ENCODE peak calls at places on chromosomes 12 and 14, in seven cellular contexts. Z is thoracic aorta, A is fibroblast of lung, R is dorsolateral prefrontal cortex, U is AG04449, Q is IMR-90, J is adrenal gland. G is an unnamed sample.

GRCh38 chr12:124301084-124301654 is 6.3 kb downstream of the RFLNA start:
- DNase-seq in Z (no peak), A (no peak), R (no peak), U (no peak), Q (no peak), J (no peak), G (no peak)

GRCh38 chr12:62210422-62210821 is 49.8 kb upstream of the USP15 start:
- DNase-seq in Z (no peak), A (peak), R (peak), U (no peak), Q (peak), J (peak), G (peak)

GRCh38 chr14:104974146-104974541 is 4.0 kb downstream of the AHNAK2 start:
- DNase-seq in Z (no peak), A (no peak), R (no peak), U (no peak), Q (no peak), J (no peak), G (no peak)

GRCh38 chr12:76652402-76652801 is 92.8 kb upstream of the OSBPL8 start:
- DNase-seq in Z (no peak), A (no peak), R (no peak), U (no peak), Q (no peak), J (no peak), G (no peak)

GRCh38 chr14:92122761-92123160 is 992 bp downstream of the CPSF2 start:
- DNase-seq in Z (no peak), A (peak), R (no peak), U (no peak), Q (no peak), J (no peak), G (peak)

GRCh38 chr14:54252072-54252730 is 144.6 kb upstream of the CDKN3 start:
- DNase-seq in Z (no peak), A (peak), R (no peak), U (peak), Q (peak), J (no peak), G (peak)

GRCh38 chr12:80860206-80860605 is 77.5 kb downstream of the LIN7A start:
- DNase-seq in Z (no peak), A (no peak), R (no peak), U (no peak), Q (no peak), J (no peak), G (no peak)

GRCh38 chr12:96892104-96892503 is 15.0 kb upstream of the NEDD1 start:
- DNase-seq in Z (no peak), A (no peak), R (no peak), U (no peak), Q (no peak), J (no peak), G (no peak)

GRCh38 chr12:123858176-123858575 is 96.1 kb downstream of the DNAH10 start:
- DNase-seq in Z (no peak), A (no peak), R (no peak), U (no peak), Q (no peak), J (no peak), G (no peak)

GRCh38 chr14:91873476-91874265 is 6.3 kb upstream of the TC2N start:
- DNase-seq in Z (no peak), A (peak), R (no peak), U (no peak), Q (peak), J (no peak), G (no peak)

GRCh38 chr14:21965042-21965441 is 291.4 kb upstream of the OR4E1 start:
- DNase-seq in Z (no peak), A (no peak), R (no peak), U (no peak), Q (no peak), J (no peak), G (no peak)

GRCh38 chr14:104090071-104090748 is 4.7 kb downstream of the ASPG start:
- DNase-seq in Z (no peak), A (no peak), R (no peak), U (no peak), Q (no peak), J (no peak), G (no peak)

GRCh38 chr12:120466560-120467315 is 2.8 kb downstream of the SRSF9 start:
- DNase-seq in Z (no peak), A (peak), R (peak), U (no peak), Q (peak), J (peak), G (peak)

GRCh38 chr14:76639606-76640272 is 121.5 kb upstream of the VASH1 start:
- DNase-seq in Z (no peak), A (no peak), R (no peak), U (no peak), Q (no peak), J (no peak), G (no peak)

GRCh38 chr14:105195051-105195450 is 13.9 kb upstream of the NUDT14 start:
- DNase-seq in Z (no peak), A (no peak), R (no peak), U (no peak), Q (no peak), J (no peak), G (no peak)

GRCh38 chr14:68792022-68792829 is 641 bp downstream of the ZFP36L1 start:
- DNase-seq in Z (no peak), A (no peak), R (no peak), U (no peak), Q (no peak), J (peak), G (no peak)

GRCh38 chr14:61599959-61600358 is 95.4 kb upstream of the HIF1A start:
- DNase-seq in Z (no peak), A (no peak), R (no peak), U (no peak), Q (no peak), J (no peak), G (no peak)

GRCh38 chr14:61603736-61604135 is 91.6 kb upstream of the HIF1A start:
- DNase-seq in Z (no peak), A (no peak), R (no peak), U (no peak), Q (peak), J (no peak), G (no peak)

GRCh38 chr14:61602733-61603077 is 92.6 kb upstream of the HIF1A start:
- DNase-seq in Z (no peak), A (peak), R (no peak), U (no peak), Q (no peak), J (no peak), G (no peak)

GRCh38 chr14:61598980-61599379 is 96.3 kb upstream of the HIF1A start:
- DNase-seq in Z (no peak), A (no peak), R (no peak), U (no peak), Q (no peak), J (peak), G (no peak)

DNA sequence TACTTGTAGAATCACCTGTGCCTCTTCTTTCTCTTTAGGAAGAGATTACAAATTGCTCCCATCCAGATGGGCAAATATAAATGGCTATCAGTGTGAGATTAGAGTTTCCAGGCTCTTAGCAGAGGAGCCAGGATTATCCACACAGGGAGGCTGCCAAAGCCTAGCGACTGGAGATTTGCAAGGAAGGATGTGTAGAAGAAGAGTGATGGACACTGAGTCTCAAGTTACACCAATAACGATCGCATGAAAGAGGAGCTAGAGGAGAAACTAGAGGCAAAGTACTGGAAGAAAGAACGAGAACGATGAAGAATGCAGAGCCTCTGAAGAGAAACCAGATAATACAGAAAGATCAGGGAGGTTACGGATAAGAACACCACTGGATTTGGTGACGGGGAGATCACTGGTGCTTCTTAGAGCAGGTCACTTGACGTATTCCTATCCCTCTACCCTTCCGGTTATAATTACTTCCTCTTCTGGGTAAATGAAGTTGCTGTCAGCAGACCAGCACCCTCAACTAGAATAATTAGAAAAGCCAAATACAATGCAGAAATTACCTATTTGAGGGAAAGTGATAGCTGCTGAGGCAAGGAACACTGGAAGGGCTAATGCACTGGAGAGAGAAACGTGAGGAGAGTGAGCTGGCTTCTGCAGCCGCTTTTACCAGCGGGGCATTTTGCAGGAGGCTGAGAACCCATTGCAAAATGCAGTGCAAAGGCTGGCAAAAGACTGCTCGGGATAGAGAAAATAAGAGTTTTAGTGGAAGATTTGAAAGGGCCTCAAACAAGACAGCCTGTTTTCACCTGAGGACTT is 93.2 kb upstream of the HIF1A start:
- DNase-seq in Z (no peak), A (no peak), R (no peak), U (no peak), Q (no peak), J (no peak), G (no peak)
- H3K4me3 ChIP-seq in Z (no peak), A (no peak), R (no peak), U (no peak), Q (no peak), J (no peak), G (no peak)

GRCh38 chr12:31897791-31898503 is 61.3 kb upstream of the RESF1 start:
- DNase-seq in Z (no peak), A (peak), R (no peak), U (no peak), Q (no peak), J (peak), G (no peak)
- H3K4me3 ChIP-seq in Z (no peak), A (no peak), R (no peak), U (no peak), Q (no peak), J (no peak), G (no peak)

GRCh38 chr12:113465808-113466769 is 5.6 kb downstream of the LHX5 start:
- DNase-seq in Z (no peak), A (no peak), R (no peak), U (no peak), Q (no peak), J (no peak), G (no peak)

GRCh38 chr12:113466770-113467153 is 4.9 kb downstream of the LHX5 start:
- DNase-seq in Z (no peak), A (no peak), R (no peak), U (no peak), Q (no peak), J (no peak), G (no peak)

GRCh38 chr12:113462880-113463745 is 8.6 kb downstream of the LHX5 start:
- DNase-seq in Z (no peak), A (no peak), R (no peak), U (no peak), Q (no peak), J (no peak), G (no peak)

GRCh38 chr12:113463746-113464743 is 7.6 kb downstream of the LHX5 start:
- DNase-seq in Z (no peak), A (no peak), R (no peak), U (no peak), Q (no peak), J (no peak), G (no peak)

DNA sequence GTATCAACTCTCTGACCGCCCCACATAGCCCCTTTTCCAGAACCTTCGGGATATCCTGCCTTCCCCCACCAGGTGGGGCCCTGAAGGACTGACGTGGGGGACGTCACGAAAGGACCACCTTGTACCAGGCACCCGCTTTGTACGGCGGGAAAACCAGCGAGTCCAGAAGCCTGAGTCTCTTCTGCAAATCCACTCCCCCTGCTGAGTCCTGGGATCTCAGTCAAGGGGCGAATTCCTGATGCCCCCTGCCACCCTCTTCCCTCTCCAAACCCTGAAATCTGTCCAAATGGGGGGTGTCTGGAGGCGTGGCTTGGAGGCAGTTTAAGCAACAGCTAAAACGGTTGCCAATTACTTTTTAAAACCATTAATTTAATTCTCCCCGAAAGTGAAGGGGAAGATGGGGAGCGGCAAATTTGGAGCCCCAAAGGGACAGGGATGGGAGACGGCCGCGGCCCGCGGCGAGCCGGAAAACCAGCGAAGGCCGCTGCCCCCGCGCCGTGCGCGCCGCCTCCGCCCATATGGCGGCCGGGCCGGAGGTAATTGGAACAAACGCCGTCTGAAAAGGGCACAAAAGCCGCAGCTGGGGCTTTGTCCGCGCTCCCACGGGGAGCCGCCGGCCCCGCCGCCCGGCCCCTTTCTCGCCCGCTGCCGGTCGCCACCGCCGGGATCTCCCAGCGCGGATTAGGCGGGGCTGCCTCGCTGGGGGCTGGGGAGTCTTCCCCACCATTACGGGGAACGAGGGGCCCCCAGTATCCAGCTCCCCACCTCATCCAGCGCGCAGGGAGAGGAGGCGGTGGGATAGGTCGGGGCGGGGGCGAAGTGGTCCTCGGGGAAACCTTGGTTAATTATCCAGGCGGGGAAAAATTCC is 6.6 kb downstream of the LHX5 start:
- DNase-seq in Z (no peak), A (no peak), R (no peak), U (no peak), Q (no peak), J (no peak), G (no peak)
- H3K4me3 ChIP-seq in Z (peak), A (no peak), R (no peak), U (no peak), Q (no peak), J (no peak), G (no peak)

GRCh38 chr12:25254271-25254880 is 3.6 kb upstream of the KRAS start:
- DNase-seq in Z (no peak), A (peak), R (no peak), U (no peak), Q (peak), J (no peak), G (no peak)

GRCh38 chr12:25251749-25252148 is 1.0 kb upstream of the KRAS start:
- DNase-seq in Z (no peak), A (no peak), R (no peak), U (no peak), Q (no peak), J (no peak), G (no peak)

GRCh38 chr12:25250744-25251730 is at the start of gene KRAS:
- DNase-seq in Z (peak), A (peak), R (peak), U (peak), Q (peak), J (peak), G (peak)

GRCh38 chr12:25252946-25253345 is 2.2 kb upstream of the KRAS start:
- DNase-seq in Z (no peak), A (no peak), R (no peak), U (no peak), Q (no peak), J (no peak), G (no peak)

GRCh38 chr12:25253371-25254068 is 2.8 kb upstream of the KRAS start:
- DNase-seq in Z (no peak), A (no peak), R (no peak), U (no peak), Q (no peak), J (no peak), G (no peak)
- H3K4me3 ChIP-seq in Z (no peak), A (no peak), R (no peak), U (no peak), Q (no peak), J (no peak), G (no peak)

GRCh38 chr14:60506462-60506984 is 2.4 kb upstream of the SIX6 start:
- DNase-seq in Z (no peak), A (no peak), R (no peak), U (no peak), Q (no peak), J (no peak), G (no peak)

GRCh38 chr14:60509438-60510253 is 700 bp downstream of the SIX6 start:
- DNase-seq in Z (no peak), A (peak), R (no peak), U (no peak), Q (no peak), J (no peak), G (no peak)

GRCh38 chr14:60508707-60509437 is at the start of gene SIX6:
- DNase-seq in Z (no peak), A (peak), R (no peak), U (no peak), Q (peak), J (no peak), G (no peak)

GRCh38 chr14:60506985-60507829 is 1.7 kb upstream of the SIX6 start:
- DNase-seq in Z (no peak), A (no peak), R (no peak), U (no peak), Q (no peak), J (no peak), G (no peak)

GRCh38 chr14:60508363-60508706 is 611 bp upstream of the SIX6 start:
- DNase-seq in Z (no peak), A (no peak), R (no peak), U (no peak), Q (no peak), J (no peak), G (no peak)
- H3K4me3 ChIP-seq in Z (no peak), A (no peak), R (no peak), U (no peak), Q (no peak), J (no peak), G (no peak)

DNA sequence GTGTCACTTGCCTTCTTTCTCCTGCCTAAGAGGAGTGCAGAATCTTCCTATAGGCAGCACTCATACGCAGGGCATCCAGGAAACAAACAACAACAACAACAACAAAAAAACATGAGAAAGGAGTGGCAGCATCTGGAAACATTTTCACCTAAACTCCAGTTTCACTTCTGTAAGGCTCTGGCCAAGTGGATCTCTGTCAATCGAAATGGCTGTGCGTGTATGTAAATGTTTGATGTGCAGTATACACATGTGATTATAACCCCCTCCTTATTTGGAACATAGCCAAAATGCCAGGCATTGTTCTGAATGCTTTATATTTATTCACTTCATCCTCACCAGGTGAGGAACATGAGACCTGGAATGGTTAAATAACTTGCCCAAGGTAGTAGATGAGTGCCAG is 76.8 kb downstream of the COX16 start:
- DNase-seq in Z (no peak), A (no peak), R (no peak), U (no peak), Q (no peak), J (no peak), G (no peak)
- H3K4me3 ChIP-seq in Z (no peak), A (no peak), R (no peak), U (no peak), Q (no peak), J (no peak), G (no peak)

GRCh38 chr12:57479376-57480115 is at the start of gene ARHGAP9:
- DNase-seq in Z (no peak), A (no peak), R (no peak), U (no peak), Q (peak), J (peak), G (no peak)

GRCh38 chr12:57476162-57476992 is 3.3 kb downstream of the ARHGAP9 start:
- DNase-seq in Z (no peak), A (no peak), R (no peak), U (no peak), Q (no peak), J (no peak), G (no peak)

GRCh38 chr12:57476993-57477709 is 2.5 kb downstream of the ARHGAP9 start:
- DNase-seq in Z (no peak), A (no peak), R (no peak), U (no peak), Q (no peak), J (no peak), G (no peak)

GRCh38 chr12:57479043-57479375 is 657 bp downstream of the ARHGAP9 start:
- DNase-seq in Z (no peak), A (no peak), R (no peak), U (no peak), Q (no peak), J (no peak), G (no peak)

DNA sequence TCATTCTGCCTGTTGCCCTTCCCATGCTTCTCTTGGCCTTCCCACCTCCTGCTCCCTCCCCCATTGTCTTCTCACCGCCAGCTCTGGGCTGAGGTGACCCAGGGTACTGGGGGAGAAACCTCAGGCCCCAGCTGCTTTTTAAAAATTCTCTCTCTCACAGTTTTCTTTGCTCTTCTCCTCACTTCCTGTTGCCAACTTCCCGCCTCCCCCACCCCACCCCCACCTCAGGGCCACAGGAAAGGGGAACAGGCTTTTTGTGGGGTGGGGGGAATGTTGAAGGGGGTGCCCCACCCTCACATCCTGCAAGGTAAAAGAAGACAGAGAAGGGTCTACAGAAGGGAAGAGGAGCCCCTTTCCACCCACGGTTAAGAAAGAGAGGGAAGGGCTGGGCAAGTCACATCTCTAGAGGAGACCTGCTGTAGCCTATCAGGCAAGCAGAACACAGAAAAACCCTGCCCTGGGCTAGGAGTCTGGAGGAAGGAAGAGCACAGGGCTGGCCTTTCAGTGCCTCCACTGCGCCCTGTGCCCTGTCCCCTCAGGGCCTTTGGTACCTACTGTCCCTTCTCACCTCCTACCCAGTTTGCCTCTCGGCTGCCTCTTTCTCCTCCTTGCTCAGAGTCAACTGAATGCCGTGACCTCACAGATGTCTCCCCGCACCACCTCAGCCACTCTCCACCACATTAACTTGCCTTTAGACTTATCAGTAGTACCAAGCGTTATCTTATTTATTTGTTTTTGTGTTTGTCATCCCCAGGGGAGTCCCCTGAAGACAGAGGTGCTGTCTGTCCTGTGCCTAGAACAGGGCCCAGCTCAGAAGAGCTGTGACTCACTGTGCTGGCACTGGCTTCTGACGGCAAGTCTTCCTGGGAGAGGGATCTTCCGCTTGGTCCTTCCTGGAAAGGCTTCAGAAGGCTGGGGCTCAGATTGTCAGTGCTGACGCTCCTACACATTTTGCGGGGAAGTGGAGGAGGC is 1.7 kb downstream of the ARHGAP9 start:
- DNase-seq in Z (no peak), A (peak), R (no peak), U (no peak), Q (peak), J (peak), G (no peak)
- H3K4me3 ChIP-seq in Z (peak), A (no peak), R (peak), U (no peak), Q (no peak), J (no peak), G (no peak)

GRCh38 chr12:47817272-47818006 is 2.3 kb downstream of the HDAC7 start:
- DNase-seq in Z (no peak), A (no peak), R (no peak), U (no peak), Q (no peak), J (peak), G (no peak)
- H3K4me3 ChIP-seq in Z (peak), A (peak), R (peak), U (peak), Q (no peak), J (no peak), G (peak)